ENCODE peak calls at places on chromosomes 12 and 14, in four cellular contexts. One of them, this sample, is unnamed.
A peak's percentile ranks its signal among the peaks of the same experiment; 100 is the strongest.

GRCh38 chr12:27193854-27194544 is 50.1 kb upstream of the STK38L start:
- DNase-seq in PC-9: no peak
- DNase-seq in neural progenitor cell: no peak
- DNase-seq in fibroblast of lung: peak; percentile 95
- DNase-seq in this sample: no peak

GRCh38 chr12:108457006-108457733 is 57.9 kb upstream of the FICD start:
- DNase-seq in PC-9: no peak
- DNase-seq in neural progenitor cell: peak; percentile 81
- DNase-seq in fibroblast of lung: peak; percentile 26
- DNase-seq in this sample: no peak

GRCh38 chr12:31034372-31034771 is 39.3 kb upstream of the DDX11 start:
- DNase-seq in PC-9: peak; percentile 17
- DNase-seq in neural progenitor cell: no peak
- DNase-seq in fibroblast of lung: peak; percentile 38
- DNase-seq in this sample: no peak

GRCh38 chr12:10720974-10721565 is 2.1 kb downstream of the YBX3 start:
- DNase-seq in PC-9: no peak
- DNase-seq in neural progenitor cell: no peak
- DNase-seq in fibroblast of lung: no peak
- DNase-seq in this sample: no peak

GRCh38 chr12:6452908-6453630 is 1.2 kb downstream of the TAPBPL start:
- DNase-seq in PC-9: peak; percentile 57
- DNase-seq in neural progenitor cell: no peak
- DNase-seq in fibroblast of lung: no peak
- DNase-seq in this sample: no peak

GRCh38 chr14:77000340-77001235 is 27.9 kb downstream of the IRF2BPL start:
- DNase-seq in PC-9: no peak
- DNase-seq in neural progenitor cell: peak; percentile 46
- DNase-seq in fibroblast of lung: peak; percentile 59
- DNase-seq in this sample: no peak

GRCh38 chr12:1184402-1184801 is 193.4 kb downstream of the ERC1 start:
- DNase-seq in PC-9: no peak
- DNase-seq in neural progenitor cell: no peak
- DNase-seq in fibroblast of lung: peak; percentile 51
- DNase-seq in this sample: no peak

GRCh38 chr12:38744056-38744455 is 161.3 kb downstream of the CPNE8 start:
- DNase-seq in PC-9: no peak
- DNase-seq in neural progenitor cell: no peak
- DNase-seq in fibroblast of lung: peak; percentile 64
- DNase-seq in this sample: no peak

GRCh38 chr12:3252416-3252815 is 175.2 kb downstream of the TSPAN9 start:
- DNase-seq in PC-9: no peak
- DNase-seq in neural progenitor cell: no peak
- DNase-seq in fibroblast of lung: peak; percentile 18
- DNase-seq in this sample: no peak

GRCh38 chr12:70732287-70732686 is 95.1 kb upstream of the PTPRB start:
- DNase-seq in PC-9: no peak
- DNase-seq in neural progenitor cell: no peak
- DNase-seq in fibroblast of lung: no peak
- DNase-seq in this sample: no peak

GRCh38 chr12:24879644-24880043 is 69.3 kb downstream of the BCAT1 start:
- DNase-seq in PC-9: no peak
- DNase-seq in neural progenitor cell: no peak
- DNase-seq in fibroblast of lung: peak; percentile 26
- DNase-seq in this sample: no peak

GRCh38 chr12:19712041-19712440 is 272.7 kb downstream of the AEBP2 start:
- DNase-seq in PC-9: no peak
- DNase-seq in neural progenitor cell: no peak
- DNase-seq in fibroblast of lung: peak; percentile 94
- DNase-seq in this sample: no peak

GRCh38 chr12:128521981-128522380 is 255.0 kb downstream of the TMEM132C start:
- DNase-seq in PC-9: no peak
- DNase-seq in neural progenitor cell: no peak
- DNase-seq in fibroblast of lung: no peak
- DNase-seq in this sample: no peak

GRCh38 chr12:106296179-106296877 is 6.2 kb upstream of the TCP11L2 start:
- DNase-seq in PC-9: peak; percentile 38
- DNase-seq in neural progenitor cell: no peak
- DNase-seq in fibroblast of lung: peak; percentile 81
- DNase-seq in this sample: peak; percentile 81

DNA sequence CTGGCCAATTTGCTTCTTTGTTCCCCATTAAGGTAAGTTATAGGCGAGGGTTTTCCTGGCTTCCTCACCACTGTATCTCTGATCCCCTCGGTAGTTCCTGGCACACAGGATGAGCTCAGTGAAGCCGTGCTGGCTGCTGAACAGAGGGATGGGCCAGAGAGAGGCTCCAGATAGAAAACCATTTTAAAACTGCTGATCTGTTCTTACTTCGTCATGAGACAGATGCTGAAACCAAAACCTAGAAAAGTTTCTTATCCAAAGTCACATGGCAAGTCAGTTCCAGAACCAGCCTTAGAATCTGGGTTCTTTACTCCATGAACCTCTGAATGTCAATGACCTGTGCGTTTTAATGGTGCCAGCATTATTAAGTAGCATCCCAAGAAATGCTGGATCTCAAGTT is 76.3 kb upstream of the RIN3 start:
- DNase-seq in PC-9: no peak
- DNase-seq in neural progenitor cell: no peak
- DNase-seq in fibroblast of lung: no peak
- DNase-seq in this sample: no peak
- TF ChIP-seq CTCF in PC-9: no peak
- TF ChIP-seq CTCF in neural progenitor cell: no peak
- TF ChIP-seq CTCF in fibroblast of lung: no peak
- TF ChIP-seq CTCF in this sample: no peak

GRCh38 chr12:49960474-49961110 is 1.1 kb upstream of the AQP5 start:
- DNase-seq in PC-9: no peak
- DNase-seq in neural progenitor cell: no peak
- DNase-seq in fibroblast of lung: no peak
- DNase-seq in this sample: no peak
- TF ChIP-seq EZH2 in PC-9: no peak
- TF ChIP-seq EZH2 in neural progenitor cell: peak; percentile 75
- TF ChIP-seq EZH2 in fibroblast of lung: no peak
- TF ChIP-seq EZH2 in this sample: no peak

GRCh38 chr12:132502149-132502881 is 12.4 kb downstream of the FBRSL1 start:
- DNase-seq in PC-9: no peak
- DNase-seq in neural progenitor cell: peak; percentile 72
- DNase-seq in fibroblast of lung: no peak
- DNase-seq in this sample: no peak

GRCh38 chr12:132500856-132501180 is 10.9 kb downstream of the FBRSL1 start:
- DNase-seq in PC-9: no peak
- DNase-seq in neural progenitor cell: no peak
- DNase-seq in fibroblast of lung: no peak
- DNase-seq in this sample: no peak

GRCh38 chr12:132501189-132501940 is 11.4 kb downstream of the FBRSL1 start:
- DNase-seq in PC-9: no peak
- DNase-seq in neural progenitor cell: peak; percentile 36
- DNase-seq in fibroblast of lung: no peak
- DNase-seq in this sample: no peak

GRCh38 chr12:132498931-132499330 is 9.0 kb downstream of the FBRSL1 start:
- DNase-seq in PC-9: no peak
- DNase-seq in neural progenitor cell: no peak
- DNase-seq in fibroblast of lung: no peak
- DNase-seq in this sample: no peak

DNA sequence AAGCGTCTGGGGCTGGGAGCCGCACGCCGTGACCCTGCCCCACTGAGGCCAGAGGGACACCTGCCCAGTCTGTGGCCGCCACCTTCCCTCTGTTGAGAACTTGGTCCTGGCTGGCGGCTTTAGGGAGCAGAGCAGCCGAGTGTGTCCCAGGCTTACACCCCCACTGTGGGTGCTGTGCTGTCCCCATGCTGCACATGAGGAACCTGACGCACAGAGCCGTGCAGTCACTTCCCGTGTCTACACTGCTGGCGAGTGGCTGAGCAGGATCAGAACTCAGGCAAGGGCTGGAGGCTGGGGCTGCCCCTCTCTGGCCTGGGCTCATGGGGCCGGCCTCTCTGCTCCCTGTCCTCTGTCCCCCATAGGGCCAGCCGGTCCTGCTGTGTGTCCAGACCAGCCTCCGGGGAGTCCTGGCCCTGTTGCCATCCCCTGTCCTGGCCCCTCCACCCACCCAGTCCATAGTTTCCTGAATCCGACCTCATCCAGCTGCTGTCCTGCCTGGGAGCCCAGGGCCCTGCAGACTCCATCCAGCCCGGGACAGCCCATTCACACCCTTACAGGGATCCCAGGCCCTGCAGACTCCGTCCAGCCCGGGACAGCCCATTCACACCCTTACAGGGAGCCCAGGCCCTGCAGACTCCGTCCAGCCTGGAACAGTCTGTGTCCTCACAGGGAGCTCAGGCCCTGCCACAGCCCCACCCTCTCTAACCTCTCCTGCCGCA is 10.3 kb downstream of the FBRSL1 start:
- DNase-seq in PC-9: no peak
- DNase-seq in neural progenitor cell: no peak
- DNase-seq in fibroblast of lung: no peak
- DNase-seq in this sample: no peak
- H4K20me1 ChIP-seq in PC-9: peaks cover 97% of the 10 kb centered on the region
- H4K20me1 ChIP-seq in neural progenitor cell: peaks cover 99% of the 10 kb centered on the region
- H4K20me1 ChIP-seq in fibroblast of lung: peaks cover 1% of the 10 kb centered on the region
- H4K20me1 ChIP-seq in this sample: peaks cover 47% of the 10 kb centered on the region

DNA sequence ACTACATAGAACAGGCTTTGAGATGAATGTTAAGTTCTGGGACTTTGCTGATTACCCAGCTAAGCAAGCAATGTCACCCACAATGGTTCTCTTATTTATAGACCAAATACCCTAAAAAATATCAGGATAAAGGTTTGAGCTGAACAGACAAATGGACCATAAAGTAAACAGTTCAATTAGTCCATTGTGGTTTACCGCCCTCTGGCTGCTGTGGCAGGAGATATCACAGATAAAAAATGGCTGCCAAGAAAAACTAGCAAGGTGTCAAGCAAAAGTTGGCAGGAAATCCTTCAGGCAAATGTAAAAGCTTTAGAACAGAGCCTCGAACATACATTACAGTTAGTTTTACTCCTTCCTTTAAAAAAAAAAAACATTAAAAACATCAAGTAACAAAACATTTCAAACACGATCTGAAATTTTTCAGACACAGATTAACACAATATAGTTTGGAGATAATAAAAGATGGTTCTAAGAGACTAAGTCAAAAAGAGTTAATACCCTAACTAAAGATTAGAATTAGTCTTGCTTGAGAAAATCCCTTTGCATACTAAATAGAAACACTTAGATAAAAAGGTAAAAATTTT is 41.3 kb downstream of the MED13L start:
- DNase-seq in PC-9: peak; percentile 11
- DNase-seq in neural progenitor cell: peak; percentile 68
- DNase-seq in fibroblast of lung: peak; percentile 66
- DNase-seq in this sample: no peak
- TF ChIP-seq CTCF in PC-9: peak; percentile 70
- TF ChIP-seq CTCF in neural progenitor cell: peak; percentile 71
- TF ChIP-seq CTCF in fibroblast of lung: peak; percentile 74
- TF ChIP-seq CTCF in this sample: peak; percentile 68

DNA sequence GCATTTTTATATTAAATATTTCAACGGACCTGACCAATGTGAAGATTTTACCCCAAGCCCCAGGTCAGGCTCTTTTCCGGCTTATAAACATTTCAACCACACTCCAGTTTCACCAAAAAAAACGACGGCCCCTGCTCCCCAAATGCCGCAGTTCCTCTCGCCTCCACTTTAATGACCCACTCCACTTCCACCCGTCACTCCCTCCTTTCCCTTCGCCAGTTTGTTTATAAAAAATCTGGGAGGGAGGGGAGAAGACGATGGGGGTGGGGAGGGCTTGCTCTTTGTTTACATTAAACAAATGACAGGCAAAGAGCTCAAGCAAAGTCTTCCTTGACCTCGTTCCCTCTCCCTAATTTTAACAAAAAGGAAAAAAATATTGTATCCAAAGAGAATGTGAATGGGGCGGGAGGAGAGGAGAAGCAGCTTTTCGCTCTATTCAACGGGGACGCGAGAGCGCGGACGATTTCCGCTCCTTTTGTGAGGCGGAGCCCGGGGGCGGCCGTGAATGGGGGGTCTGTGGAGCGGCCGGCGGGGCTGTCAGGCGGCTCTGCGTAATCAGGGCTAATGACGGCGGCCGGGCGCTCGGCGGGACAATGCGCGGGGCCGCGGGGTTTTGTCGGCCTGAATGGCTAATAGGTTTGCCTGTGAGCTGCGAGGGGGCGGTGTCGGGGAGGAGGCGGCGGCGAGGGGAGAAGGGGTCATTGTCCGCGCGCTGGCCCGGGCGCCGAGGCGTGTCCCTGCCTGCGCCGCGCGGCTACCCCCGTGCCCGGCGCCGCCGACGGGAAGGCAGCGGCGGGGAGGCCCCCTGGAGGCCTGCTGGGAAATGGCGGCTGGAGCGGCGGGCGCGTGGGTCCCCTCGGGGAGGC is 5.7 kb downstream of the SIX6 start:
- DNase-seq in PC-9: peak; percentile 28
- DNase-seq in neural progenitor cell: peak; percentile 97
- DNase-seq in fibroblast of lung: peak; percentile 47
- DNase-seq in this sample: no peak
- TF ChIP-seq EZH2 in PC-9: no peak
- TF ChIP-seq EZH2 in neural progenitor cell: peak; percentile 77
- TF ChIP-seq EZH2 in fibroblast of lung: peak; percentile 41
- TF ChIP-seq EZH2 in this sample: peak; percentile 80

This sample was measured in keratinocyte.